ENCODE peak calls at places on chromosomes 1 and 21, in four cellular contexts. X is K562, L is HCT116, Q is HepG2. H is an unnamed sample. For H3K27me3, the result is how much of the 10 kb centered on the place peaks cover.

GRCh38 chr1:172882791-172883386 is 167.9 kb downstream of the TNFSF18 start:
- DNase-seq in X (no peak), L (no peak), Q (no peak), H (no peak)

GRCh38 chr21:15908187-15908586 is 178.4 kb downstream of the USP25 start:
- DNase-seq in X (peak), L (no peak), Q (no peak), H (no peak)

GRCh38 chr1:198669023-198669698 is 30.3 kb downstream of the PTPRC start:
- DNase-seq in X (peak), L (peak), Q (peak), H (no peak)

GRCh38 chr1:114458208-114458777 is 52.7 kb downstream of the TRIM33 start:
- DNase-seq in X (peak), L (no peak), Q (peak), H (no peak)

GRCh38 chr1:24191860-24192259 is 4.8 kb upstream of the IFNLR1 start:
- DNase-seq in X (peak), L (no peak), Q (no peak), H (peak)

GRCh38 chr1:222891578-222891977 is 76.7 kb downstream of the DISP1 start:
- DNase-seq in X (no peak), L (no peak), Q (no peak), H (no peak)

GRCh38 chr1:219416598-219417238 is 196.2 kb downstream of the ZC3H11B start:
- DNase-seq in X (peak), L (peak), Q (peak), H (peak)

GRCh38 chr21:37079211-37079824 is 6.3 kb downstream of the TTC3 start:
- DNase-seq in X (peak), L (no peak), Q (peak), H (no peak)

GRCh38 chr1:156067262-156067661 is 6.3 kb downstream of the RAB25 start:
- DNase-seq in X (no peak), L (no peak), Q (no peak), H (no peak)

GRCh38 chr1:17102232-17102631 is 17.0 kb downstream of the PADI2 start:
- DNase-seq in X (no peak), L (no peak), Q (no peak), H (no peak)

GRCh38 chr1:35768350-35769187 is 1.2 kb downstream of the CLSPN start:
- DNase-seq in X (peak), L (no peak), Q (no peak), H (peak)

GRCh38 chr1:95012389-95012788 is 60.4 kb downstream of the ALG14 start:
- DNase-seq in X (no peak), L (no peak), Q (no peak), H (no peak)

GRCh38 chr1:155938220-155938627 is 3.2 kb upstream of the RXFP4 start:
- DNase-seq in X (peak), L (peak), Q (peak), H (peak)

GRCh38 chr1:231385118-231385748 is 36.9 kb downstream of the EGLN1 start:
- DNase-seq in X (no peak), L (no peak), Q (peak), H (no peak)

GRCh38 chr1:3924186-3924815 is 24.2 kb upstream of the C1orf174 start:
- DNase-seq in X (no peak), L (no peak), Q (no peak), H (no peak)

GRCh38 chr21:29390778-29391177 is 92.1 kb downstream of the BACH1 start:
- DNase-seq in X (no peak), L (no peak), Q (no peak), H (no peak)

GRCh38 chr1:226390681-226391080 is 17.2 kb downstream of the PARP1 start:
- DNase-seq in X (no peak), L (no peak), Q (no peak), H (no peak)

GRCh38 chr1:67226688-67227087 is 60.4 kb downstream of the IL23R start:
- DNase-seq in X (no peak), L (no peak), Q (no peak), H (no peak)

GRCh38 chr1:22710688-22711024 is at the start of gene EPHB2:
- DNase-seq in X (peak), L (no peak), Q (no peak), H (no peak)

GRCh38 chr1:29706936-29707335 is 470.6 kb downstream of the PTPRU start:
- DNase-seq in X (peak), L (no peak), Q (no peak), H (no peak)

GRCh38 chr21:34999397-34999941 is 49.6 kb downstream of the RUNX1 start:
- DNase-seq in X (no peak), L (no peak), Q (no peak), H (no peak)

GRCh38 chr1:199310701-199311100 is 671.9 kb downstream of the PTPRC start:
- DNase-seq in X (no peak), L (no peak), Q (no peak), H (no peak)

GRCh38 chr1:221435510-221435909 is 306.4 kb downstream of the DUSP10 start:
- DNase-seq in X (peak), L (peak), Q (peak), H (no peak)

GRCh38 chr1:147849097-147849873 is 53.3 kb upstream of the GJA8 start:
- DNase-seq in X (no peak), L (no peak), Q (no peak), H (no peak)

GRCh38 chr1:39808784-39809517 is 20.3 kb upstream of the BMP8B start:
- DNase-seq in X (no peak), L (no peak), Q (no peak), H (no peak)

GRCh38 chr1:6025269-6026094 is 20.2 kb upstream of the KCNAB2 start:
- DNase-seq in X (no peak), L (no peak), Q (no peak), H (no peak)

GRCh38 chr1:117284408-117285215 is 73.9 kb upstream of the VTCN1 start:
- DNase-seq in X (peak), L (peak), Q (peak), H (peak)

GRCh38 chr1:80922906-80923305 is 877.8 kb upstream of the ADGRL2 start:
- DNase-seq in X (no peak), L (no peak), Q (no peak), H (no peak)

GRCh38 chr21:19353271-19353670 is 949.7 kb upstream of the TMPRSS15 start:
- DNase-seq in X (no peak), L (no peak), Q (no peak), H (no peak)

GRCh38 chr1:231683439-231684165 is 57.0 kb downstream of the DISC1 start:
- DNase-seq in X (no peak), L (no peak), Q (no peak), H (no peak)

GRCh38 chr1:81681104-81681503 is 119.6 kb upstream of the ADGRL2 start:
- DNase-seq in X (no peak), L (no peak), Q (no peak), H (no peak)

GRCh38 chr1:110548381-110548780 is 29.4 kb upstream of the KCNA10 start:
- DNase-seq in X (peak), L (peak), Q (peak), H (peak)

GRCh38 chr1:110555807-110556470 is 37.0 kb upstream of the KCNA10 start:
- DNase-seq in X (no peak), L (no peak), Q (no peak), H (no peak)

GRCh38 chr1:110547017-110547416 is 28.0 kb upstream of the KCNA10 start:
- DNase-seq in X (peak), L (no peak), Q (no peak), H (no peak)

GRCh38 chr1:110554871-110555801 is 36.2 kb upstream of the KCNA10 start:
- DNase-seq in X (peak), L (no peak), Q (peak), H (no peak)

GRCh38 chr1:110551278-110551809 is 32.4 kb upstream of the KCNA10 start:
- DNase-seq in X (no peak), L (no peak), Q (no peak), H (no peak)
- H3K27me3 ChIP-seq in X (under half), L (under half), Q (under half), H (under half)

DNA sequence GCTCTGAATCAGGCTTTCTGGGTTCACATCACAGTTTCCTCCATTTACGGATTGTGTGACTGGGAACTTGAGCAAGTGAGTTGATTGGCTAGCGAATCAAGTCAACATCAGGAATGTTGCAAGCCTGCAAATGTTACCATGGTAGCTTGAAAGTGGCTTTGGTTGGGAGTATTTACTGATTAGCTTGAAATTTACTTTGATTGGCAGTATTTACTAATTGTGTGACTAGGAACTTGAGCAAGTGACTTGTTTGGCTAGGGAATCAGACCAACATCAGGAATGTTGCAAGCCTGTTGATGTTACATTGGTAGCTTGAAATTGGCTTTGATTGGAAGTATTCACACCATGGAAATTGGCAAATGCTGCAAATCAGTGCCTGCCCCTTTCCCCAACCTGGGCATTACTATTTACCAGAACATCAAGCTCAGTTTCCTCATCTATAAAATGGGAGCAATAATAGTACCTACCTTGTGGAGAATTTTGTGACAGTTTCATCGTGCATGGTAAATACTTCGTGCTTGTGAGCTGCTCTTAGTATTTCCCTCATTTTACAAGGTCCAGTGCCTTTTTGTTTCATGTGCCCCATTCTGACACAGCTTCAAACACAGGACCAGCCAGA is 23.1 kb upstream of the B3GALNT2 start:
- DNase-seq in X (no peak), L (no peak), Q (no peak), H (no peak)
- TF ChIP-seq POLR2AphosphoS5 in X (no peak), L (no peak), Q (no peak), H (no peak)

DNA sequence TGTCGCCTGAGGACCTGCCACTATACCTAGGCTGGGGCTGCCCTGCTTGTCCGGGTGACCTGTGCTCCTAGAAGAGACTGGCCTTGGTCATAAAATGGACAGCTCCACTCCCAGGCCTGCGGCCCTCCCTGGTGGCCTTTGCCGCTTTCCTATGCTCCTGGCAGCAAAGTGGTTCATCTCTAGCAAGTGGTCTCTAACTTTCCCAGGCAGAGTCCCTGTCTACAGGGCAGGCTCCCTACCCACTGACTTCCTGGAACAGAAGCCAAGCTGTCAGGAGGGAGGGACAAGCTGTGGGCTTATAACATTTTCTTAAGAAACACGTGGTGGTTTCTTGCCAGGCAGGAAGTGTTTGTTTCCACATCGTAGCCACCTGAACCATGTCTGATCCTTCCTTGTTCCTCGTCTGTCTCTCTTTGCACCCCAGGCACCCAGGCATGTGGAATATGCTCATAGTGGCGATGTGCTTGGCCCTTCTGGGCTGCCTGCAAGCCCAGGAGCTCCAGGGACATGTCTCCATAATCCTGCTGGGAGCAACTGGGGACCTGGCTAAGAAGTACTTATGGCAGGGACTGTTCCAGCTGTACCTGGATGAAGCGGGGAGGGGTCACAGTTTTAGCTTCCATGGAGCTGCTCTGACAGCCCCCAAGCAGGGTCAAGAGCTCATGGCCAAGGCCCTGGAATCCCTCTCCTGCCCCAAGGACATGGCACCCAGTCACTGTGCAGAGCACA is 10.1 kb downstream of the H6PD start:
- DNase-seq in X (no peak), L (no peak), Q (no peak), H (no peak)
- TF ChIP-seq TCF7L2 in X (no peak), L (no peak), Q (no peak), H (no peak)

GRCh38 chr1:237927198-237927597 is 36.5 kb upstream of the ZP4 start:
- DNase-seq in X (no peak), L (no peak), Q (no peak), H (no peak)

GRCh38 chr1:237932806-237933205 is 42.1 kb upstream of the ZP4 start:
- DNase-seq in X (no peak), L (no peak), Q (no peak), H (no peak)

GRCh38 chr1:237931631-237932030 is 40.9 kb upstream of the ZP4 start:
- DNase-seq in X (no peak), L (no peak), Q (no peak), H (no peak)
- H3K27me3 ChIP-seq in X (under half), L (under half), Q (under half), H (under half)

H was measured in Panc1.